ENCODE peak calls at places on chromosome 21, in six cellular contexts. One of them, this sample, is unnamed.

GRCh38 chr21:39319814-39320332 is 6.4 kb upstream of the BRWD1 start:
- DNase-seq in thoracic aorta: no peak
- DNase-seq in tibial artery: no peak
- DNase-seq in lower lobe of right lung: no peak
- DNase-seq in ovary: no peak
- DNase-seq in IMR-90: peak; percentile 33
- DNase-seq in this sample: no peak

GRCh38 chr21:26007911-26008579 is 162.5 kb downstream of the APP start:
- DNase-seq in lower lobe of right lung: no peak
- DNase-seq in ovary: no peak
- DNase-seq in thoracic aorta: no peak
- DNase-seq in IMR-90: peak; percentile 24
- DNase-seq in tibial artery: no peak
- DNase-seq in this sample: peak; percentile 38

GRCh38 chr21:34967509-34968289 is 81.4 kb downstream of the RUNX1 start:
- DNase-seq in tibial artery: no peak
- DNase-seq in ovary: no peak
- DNase-seq in lower lobe of right lung: no peak
- DNase-seq in thoracic aorta: no peak
- DNase-seq in IMR-90: peak; percentile 35
- DNase-seq in this sample: no peak

GRCh38 chr21:15539376-15539775 is 190.4 kb upstream of the USP25 start:
- DNase-seq in ovary: no peak
- DNase-seq in thoracic aorta: no peak
- DNase-seq in tibial artery: no peak
- DNase-seq in lower lobe of right lung: no peak
- DNase-seq in IMR-90: no peak
- DNase-seq in this sample: peak; percentile 20

GRCh38 chr21:17802568-17802967 is 16.6 kb downstream of the C21orf91 start:
- DNase-seq in tibial artery: no peak
- DNase-seq in IMR-90: peak; percentile 67
- DNase-seq in ovary: no peak
- DNase-seq in thoracic aorta: no peak
- DNase-seq in lower lobe of right lung: no peak
- DNase-seq in this sample: no peak

GRCh38 chr21:38613686-38614085 is 115.4 kb upstream of the ERG start:
- DNase-seq in IMR-90: no peak
- DNase-seq in thoracic aorta: no peak
- DNase-seq in tibial artery: no peak
- DNase-seq in lower lobe of right lung: no peak
- DNase-seq in ovary: no peak
- DNase-seq in this sample: no peak

GRCh38 chr21:19969156-19969555 is 1029.1 kb upstream of the NCAM2 start:
- DNase-seq in tibial artery: no peak
- DNase-seq in IMR-90: no peak
- DNase-seq in ovary: no peak
- DNase-seq in lower lobe of right lung: no peak
- DNase-seq in thoracic aorta: no peak
- DNase-seq in this sample: no peak

GRCh38 chr21:18772404-18772803 is 368.8 kb upstream of the TMPRSS15 start:
- DNase-seq in lower lobe of right lung: no peak
- DNase-seq in ovary: no peak
- DNase-seq in thoracic aorta: no peak
- DNase-seq in IMR-90: no peak
- DNase-seq in tibial artery: no peak
- DNase-seq in this sample: no peak

GRCh38 chr21:16534408-16535099 is 804.8 kb downstream of the USP25 start:
- DNase-seq in tibial artery: peak; percentile 71
- DNase-seq in IMR-90: peak; percentile 32
- DNase-seq in lower lobe of right lung: no peak
- DNase-seq in thoracic aorta: no peak
- DNase-seq in ovary: peak; percentile 86
- DNase-seq in this sample: peak; percentile 51

GRCh38 chr21:15277498-15277897 is 212.7 kb upstream of the NRIP1 start:
- DNase-seq in ovary: no peak
- DNase-seq in lower lobe of right lung: no peak
- DNase-seq in thoracic aorta: no peak
- DNase-seq in tibial artery: no peak
- DNase-seq in IMR-90: no peak
- DNase-seq in this sample: no peak

GRCh38 chr21:15809818-15810217 is 80.0 kb downstream of the USP25 start:
- DNase-seq in ovary: no peak
- DNase-seq in tibial artery: no peak
- DNase-seq in thoracic aorta: no peak
- DNase-seq in lower lobe of right lung: peak; percentile 25
- DNase-seq in IMR-90: peak; percentile 78
- DNase-seq in this sample: peak; percentile 7

GRCh38 chr21:42439284-42440186 is 35.8 kb downstream of the UBASH3A start:
- DNase-seq in ovary: no peak
- DNase-seq in thoracic aorta: no peak
- DNase-seq in lower lobe of right lung: no peak
- DNase-seq in tibial artery: no peak
- DNase-seq in IMR-90: no peak
- DNase-seq in this sample: no peak

GRCh38 chr21:14210738-14211137 is at the start of gene LIPI:
- DNase-seq in thoracic aorta: no peak
- DNase-seq in IMR-90: no peak
- DNase-seq in tibial artery: no peak
- DNase-seq in lower lobe of right lung: no peak
- DNase-seq in ovary: no peak
- DNase-seq in this sample: no peak

GRCh38 chr21:35077975-35078374 is 28.9 kb upstream of the RUNX1 start:
- DNase-seq in tibial artery: no peak
- DNase-seq in IMR-90: no peak
- DNase-seq in ovary: no peak
- DNase-seq in thoracic aorta: no peak
- DNase-seq in lower lobe of right lung: no peak
- DNase-seq in this sample: no peak

GRCh38 chr21:17611414-17612022 is 1.2 kb downstream of the BTG3 start:
- DNase-seq in ovary: peak; percentile 89
- DNase-seq in IMR-90: peak; percentile 94
- DNase-seq in thoracic aorta: peak; percentile 62
- DNase-seq in lower lobe of right lung: peak; percentile 86
- DNase-seq in tibial artery: peak; percentile 82
- DNase-seq in this sample: peak; percentile 67

GRCh38 chr21:38440746-38441145 is 57.5 kb downstream of the ERG start:
- DNase-seq in tibial artery: no peak
- DNase-seq in thoracic aorta: no peak
- DNase-seq in lower lobe of right lung: no peak
- DNase-seq in IMR-90: peak; percentile 80
- DNase-seq in ovary: no peak
- DNase-seq in this sample: no peak

GRCh38 chr21:21682172-21682571 is 684.0 kb downstream of the NCAM2 start:
- DNase-seq in lower lobe of right lung: no peak
- DNase-seq in thoracic aorta: no peak
- DNase-seq in tibial artery: no peak
- DNase-seq in IMR-90: peak; percentile 47
- DNase-seq in ovary: no peak
- DNase-seq in this sample: no peak

GRCh38 chr21:46219591-46220239 is 8.9 kb downstream of the LSS start:
- DNase-seq in ovary: no peak
- DNase-seq in lower lobe of right lung: peak; percentile 71
- DNase-seq in IMR-90: no peak
- DNase-seq in thoracic aorta: no peak
- DNase-seq in tibial artery: no peak
- DNase-seq in this sample: no peak

GRCh38 chr21:23475518-23476189 is 2131.6 kb downstream of the MRPL39 start:
- DNase-seq in tibial artery: no peak
- DNase-seq in lower lobe of right lung: no peak
- DNase-seq in IMR-90: no peak
- DNase-seq in ovary: no peak
- DNase-seq in thoracic aorta: no peak
- DNase-seq in this sample: no peak

DNA sequence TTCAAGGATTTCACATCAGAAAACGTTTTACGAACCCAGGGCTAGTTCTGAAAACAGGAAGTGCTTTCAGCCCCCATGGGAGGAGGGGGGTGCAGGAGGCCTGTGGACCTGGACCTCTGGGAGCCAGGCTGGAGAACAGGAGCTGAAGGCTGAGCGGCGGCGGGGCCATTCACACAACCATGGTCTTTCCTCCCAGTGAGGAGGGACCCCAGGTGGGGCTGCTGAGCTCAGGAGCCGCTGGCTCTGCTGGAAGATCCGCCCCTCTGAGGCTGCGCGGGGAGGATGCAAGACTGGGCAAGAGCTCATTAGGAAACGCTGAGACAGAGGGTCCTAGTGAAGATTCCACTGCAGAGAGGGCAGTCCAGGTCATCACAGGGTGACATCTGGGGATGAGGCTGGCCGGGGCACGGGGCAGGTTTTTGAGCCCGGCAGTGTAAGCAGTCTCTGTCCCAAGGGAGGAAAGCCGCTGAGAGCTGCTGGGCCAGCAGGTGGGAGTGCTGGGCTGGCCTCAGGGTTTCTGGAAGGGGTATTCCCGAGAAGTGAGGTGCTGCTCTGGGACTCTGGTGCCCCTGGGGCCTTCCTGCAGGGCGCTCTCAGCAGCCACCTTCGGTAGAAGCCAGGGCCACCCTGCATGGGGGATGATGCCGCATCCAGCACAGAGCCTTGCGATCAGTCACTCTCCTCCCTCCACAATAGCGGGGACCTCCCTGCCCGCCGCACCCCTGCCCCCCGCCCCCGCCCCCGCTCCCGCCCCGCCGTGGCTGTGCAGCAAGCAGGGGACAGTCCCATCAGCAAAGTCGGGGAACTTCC is 7.5 kb downstream of the MX2 start:
- DNase-seq in thoracic aorta: no peak
- DNase-seq in ovary: peak; percentile 25
- DNase-seq in IMR-90: no peak
- DNase-seq in lower lobe of right lung: peak; percentile 60
- DNase-seq in tibial artery: no peak
- DNase-seq in this sample: no peak
- TF ChIP-seq CTCF in thoracic aorta: no peak
- TF ChIP-seq CTCF in ovary: no peak
- TF ChIP-seq CTCF in IMR-90: no peak
- TF ChIP-seq CTCF in lower lobe of right lung: no peak
- TF ChIP-seq CTCF in tibial artery: no peak
- TF ChIP-seq CTCF in this sample: no peak

DNA sequence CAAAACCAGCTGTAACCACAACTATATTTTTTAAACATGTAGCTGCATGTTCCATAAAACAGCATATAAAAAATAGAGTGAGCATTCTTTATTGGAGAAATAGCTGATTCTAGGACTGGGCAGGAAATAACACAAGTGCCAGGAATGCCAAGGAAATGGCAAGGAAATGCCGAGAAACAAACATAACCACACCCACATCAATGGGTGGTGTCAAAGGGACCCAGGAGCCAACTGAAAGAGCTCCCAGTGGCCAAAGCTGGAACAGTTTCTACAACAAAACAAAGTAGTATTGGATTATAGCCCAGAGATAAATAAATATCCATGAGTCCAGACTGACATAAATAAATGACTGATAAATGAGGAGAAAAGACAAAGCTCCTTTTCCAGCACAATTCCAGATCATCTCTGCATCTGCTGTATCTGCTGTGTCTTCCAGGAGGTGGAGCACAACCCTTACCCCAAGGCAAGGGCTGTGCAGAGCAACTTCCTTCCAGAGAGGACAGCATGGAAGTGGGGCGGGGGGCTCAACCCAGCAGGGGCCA is 28.1 kb downstream of the ADARB1 start:
- DNase-seq in ovary: no peak
- DNase-seq in lower lobe of right lung: no peak
- DNase-seq in tibial artery: no peak
- DNase-seq in IMR-90: no peak
- DNase-seq in thoracic aorta: no peak
- DNase-seq in this sample: peak; percentile 28
- TF ChIP-seq CTCF in ovary: no peak
- TF ChIP-seq CTCF in lower lobe of right lung: peak; percentile 46
- TF ChIP-seq CTCF in tibial artery: peak; percentile 42
- TF ChIP-seq CTCF in IMR-90: peak; percentile 29
- TF ChIP-seq CTCF in thoracic aorta: peak; percentile 52
- TF ChIP-seq CTCF in this sample: peak; percentile 37

DNA sequence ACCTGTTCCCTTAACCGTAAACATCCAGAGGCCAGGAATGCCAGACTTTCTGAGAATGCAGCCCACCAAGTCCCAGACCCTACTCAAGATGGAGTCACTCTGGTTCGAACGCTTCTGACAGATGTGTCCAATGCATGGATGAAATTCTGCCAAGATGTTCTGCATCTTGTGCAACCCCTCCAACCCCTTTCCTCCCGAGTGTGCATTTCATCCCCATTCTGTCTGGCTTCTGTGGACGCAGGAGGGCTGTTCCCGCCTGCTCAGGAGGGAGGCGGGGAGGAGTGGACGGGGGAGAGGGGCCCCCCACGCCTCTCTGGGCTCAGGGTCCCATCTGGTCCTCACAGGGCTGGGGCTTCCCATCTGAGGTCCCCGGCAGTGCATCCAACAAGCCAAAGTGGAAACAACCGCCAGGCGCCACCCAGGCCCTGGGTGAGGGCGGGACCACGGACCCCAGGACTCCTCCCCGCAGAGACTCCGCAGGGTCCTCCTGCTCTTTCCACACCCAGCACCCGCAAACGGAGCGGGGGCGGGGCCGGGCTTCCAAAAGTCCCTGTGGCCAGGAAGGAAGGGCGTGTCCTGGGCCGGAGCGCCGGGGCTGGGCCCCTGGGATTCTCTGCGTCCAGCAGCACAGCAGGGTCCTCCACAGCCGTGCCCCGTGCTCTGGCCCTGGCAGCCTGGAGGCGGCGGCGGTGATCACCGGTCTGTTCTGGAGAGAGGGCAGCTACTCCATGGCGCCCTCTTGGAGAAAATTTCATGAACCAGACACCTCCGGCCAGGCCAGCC is 27.7 kb upstream of the SUMO3 start:
- DNase-seq in IMR-90: peak; percentile 24
- DNase-seq in thoracic aorta: no peak
- DNase-seq in tibial artery: peak; percentile 51
- DNase-seq in lower lobe of right lung: peak; percentile 80
- DNase-seq in ovary: peak; percentile 29
- DNase-seq in this sample: no peak
- TF ChIP-seq CTCF in IMR-90: peak; percentile 43
- TF ChIP-seq CTCF in thoracic aorta: no peak
- TF ChIP-seq CTCF in tibial artery: no peak
- TF ChIP-seq CTCF in lower lobe of right lung: peak; percentile 47
- TF ChIP-seq CTCF in ovary: no peak
- TF ChIP-seq CTCF in this sample: peak; percentile 48

DNA sequence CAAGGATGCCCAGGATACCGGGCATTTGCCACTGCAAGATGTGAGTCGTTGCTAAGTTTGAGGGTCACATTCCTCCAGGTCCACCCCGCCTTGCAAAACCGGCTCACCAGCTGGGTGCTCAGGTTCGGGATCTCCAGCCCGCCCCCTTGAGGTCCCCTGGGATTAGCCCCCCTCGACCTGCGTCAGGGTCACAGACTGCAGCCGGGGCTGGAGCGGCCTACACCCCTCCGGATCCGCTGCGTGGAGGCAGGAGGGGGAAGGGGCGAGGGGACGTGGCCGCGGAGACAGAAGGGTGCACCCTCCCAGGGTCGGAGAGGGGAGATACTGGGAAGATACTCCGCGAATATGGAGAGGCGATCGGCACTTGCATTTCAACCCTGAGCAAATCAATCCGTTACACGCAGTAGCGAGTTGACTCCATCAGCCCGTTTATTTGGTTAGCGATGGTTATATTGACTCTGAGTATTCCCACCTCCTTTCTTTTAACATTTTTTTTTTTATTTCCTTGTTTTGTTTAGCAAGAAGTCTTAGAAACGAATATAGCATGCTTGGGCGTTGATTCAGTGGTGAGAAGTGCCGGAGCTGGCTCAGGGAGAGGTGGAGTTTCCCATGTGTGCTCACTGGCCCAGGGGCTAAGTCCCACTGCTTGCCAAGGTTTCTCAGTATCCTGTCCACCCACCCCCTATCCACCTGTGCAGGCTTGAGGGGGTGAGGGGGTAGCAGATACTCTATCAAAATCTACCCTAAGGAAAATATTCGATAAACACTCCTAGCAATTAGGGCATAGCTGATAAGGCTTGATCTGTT is 983 bp downstream of the IFNAR2 start:
- DNase-seq in tibial artery: peak; percentile 22
- DNase-seq in lower lobe of right lung: peak; percentile 63
- DNase-seq in ovary: peak; percentile 46
- DNase-seq in IMR-90: peak; percentile 75
- DNase-seq in thoracic aorta: no peak
- DNase-seq in this sample: no peak
- TF ChIP-seq CTCF in tibial artery: no peak
- TF ChIP-seq CTCF in lower lobe of right lung: no peak
- TF ChIP-seq CTCF in ovary: no peak
- TF ChIP-seq CTCF in IMR-90: peak; percentile 7
- TF ChIP-seq CTCF in thoracic aorta: peak; percentile 8
- TF ChIP-seq CTCF in this sample: no peak

This sample was measured in AG09319.